ENCODE peak calls at places on chromosomes 5 and 9, in six cellular contexts. A is H9, L is neuronal stem cell, B is IMR-90, Y is H1, O is trophoblast cell. E is an unnamed sample.

GRCh38 chr9:80646211-80646610 is 1043.1 kb downstream of the TLE1 start:
- DNase-seq in A (no peak), L (no peak), B (no peak), Y (no peak), O (no peak), E (no peak)

GRCh38 chr9:99113418-99114048 is 8.6 kb downstream of the TGFBR1 start:
- DNase-seq in A (no peak), L (no peak), B (no peak), Y (no peak), O (peak; percentile 64), E (no peak)

GRCh38 chr5:170154297-170154696 is 48.6 kb downstream of the FOXI1 start:
- DNase-seq in A (no peak), L (no peak), B (no peak), Y (no peak), O (no peak), E (no peak)

GRCh38 chr5:43401827-43402226 is 10.4 kb downstream of the CCL28 start:
- DNase-seq in A (peak; percentile 52), L (no peak), B (peak; percentile 13), Y (no peak), O (no peak), E (peak; percentile 28)

GRCh38 chr9:17401858-17402257 is 177.0 kb upstream of the SH3GL2 start:
- DNase-seq in A (no peak), L (no peak), B (peak; percentile 4), Y (no peak), O (peak; percentile 70), E (no peak)

GRCh38 chr9:93049491-93049890 is 9.0 kb upstream of the SUSD3 start:
- DNase-seq in A (no peak), L (no peak), B (no peak), Y (no peak), O (no peak), E (no peak)

GRCh38 chr5:139788294-139788875 is 7.2 kb upstream of the PSD2 start:
- DNase-seq in A (peak; percentile 67), L (peak; percentile 40), B (no peak), Y (no peak), O (no peak), E (no peak)

GRCh38 chr9:69715825-69716224 is 43.7 kb upstream of the APBA1 start:
- DNase-seq in A (no peak), L (no peak), B (no peak), Y (no peak), O (no peak), E (no peak)

GRCh38 chr9:35500130-35500748 is 10.3 kb downstream of the RUSC2 start:
- DNase-seq in A (no peak), L (no peak), B (no peak), Y (no peak), O (no peak), E (no peak)

GRCh38 chr9:71859939-71860338 is 51.1 kb downstream of the ABHD17B start:
- DNase-seq in A (no peak), L (no peak), B (no peak), Y (no peak), O (no peak), E (peak; percentile 9)

GRCh38 chr5:153209016-153209415 is 281.5 kb upstream of the GRIA1 start:
- DNase-seq in A (no peak), L (no peak), B (no peak), Y (no peak), O (no peak), E (no peak)

GRCh38 chr5:1497271-1497777 is 26.4 kb downstream of the LPCAT1 start:
- DNase-seq in A (no peak), L (no peak), B (no peak), Y (no peak), O (no peak), E (no peak)

GRCh38 chr9:21875893-21876292 is 73.5 kb downstream of the MTAP start:
- DNase-seq in A (no peak), L (no peak), B (no peak), Y (no peak), O (no peak), E (no peak)

GRCh38 chr5:154077692-154078091 is 38.9 kb downstream of the MFAP3 start:
- DNase-seq in A (no peak), L (no peak), B (peak; percentile 31), Y (no peak), O (no peak), E (no peak)

GRCh38 chr5:82821978-82822927 is 254.9 kb downstream of the TMEM167A start:
- DNase-seq in A (no peak), L (no peak), B (no peak), Y (no peak), O (no peak), E (no peak)
- H3K27ac ChIP-seq in A (no peak overlapping the region), L (peak overlapping the region; percentile 79), B (no peak overlapping the region), Y (no peak overlapping the region), O (no peak overlapping the region), E (no peak overlapping the region)

GRCh38 chr9:28801144-28801799 is 1228.0 kb upstream of the C9orf72 start:
- DNase-seq in A (no peak), L (no peak), B (no peak), Y (no peak), O (peak; percentile 55), E (no peak)
- H4K91ac ChIP-seq in A (no peak overlapping the region), L (no peak overlapping the region), B (no peak overlapping the region), Y (no peak overlapping the region), O (no peak overlapping the region), E (no peak overlapping the region)

GRCh38 chr5:91288117-91288516 is 95.0 kb downstream of the ARRDC3 start:
- DNase-seq in A (no peak), L (no peak), B (peak; percentile 90), Y (no peak), O (no peak), E (peak; percentile 87)
- H3K27ac ChIP-seq in A (no peak overlapping the region), L (no peak overlapping the region), B (no peak overlapping the region), Y (no peak overlapping the region), O (no peak overlapping the region), E (no peak overlapping the region)

GRCh38 chr9:129453734-129454133 is 167.2 kb downstream of the C9orf50 start:
- DNase-seq in A (no peak), L (no peak), B (no peak), Y (no peak), O (no peak), E (no peak)
- H4K91ac ChIP-seq in A (no peak overlapping the region), L (no peak overlapping the region), B (no peak overlapping the region), Y (no peak overlapping the region), O (no peak overlapping the region), E (peak overlapping the region; percentile 64)

GRCh38 chr9:127159949-127160610 is 37.6 kb upstream of the ANGPTL2 start:
- DNase-seq in A (peak; percentile 22), L (no peak), B (no peak), Y (no peak), O (no peak), E (no peak)
- H3K27ac ChIP-seq in A (no peak overlapping the region), L (no peak overlapping the region), B (peak overlapping the region; percentile 11), Y (no peak overlapping the region), O (no peak overlapping the region), E (no peak overlapping the region)

DNA sequence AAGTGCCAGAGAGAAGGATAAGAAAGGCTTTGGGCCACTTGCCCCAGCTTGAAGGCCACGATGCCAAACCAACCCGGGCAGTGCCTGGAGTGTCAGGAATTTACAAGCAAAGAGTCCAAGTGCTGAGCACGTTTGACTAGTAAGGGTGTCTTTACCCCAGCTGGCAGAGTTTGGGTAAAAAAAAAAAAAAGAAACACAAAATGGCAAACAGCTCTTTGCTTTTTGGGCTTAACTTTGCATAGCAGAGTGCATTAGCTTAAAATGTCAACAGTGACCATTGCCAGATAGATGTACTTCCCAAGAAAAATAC is 398.2 kb downstream of the GADD45G start:
- DNase-seq in A (no peak), L (no peak), B (no peak), Y (no peak), O (no peak), E (no peak)
- H4K91ac ChIP-seq in A (no peak overlapping the region), L (no peak overlapping the region), B (no peak overlapping the region), Y (no peak overlapping the region), O (no peak overlapping the region), E (no peak overlapping the region)

GRCh38 chr9:121790841-121791240 is 139.4 kb downstream of the DAB2IP start:
- DNase-seq in A (no peak), L (no peak), B (no peak), Y (no peak), O (no peak), E (no peak)
- H3K27ac ChIP-seq in A (no peak overlapping the region), L (no peak overlapping the region), B (no peak overlapping the region), Y (no peak overlapping the region), O (no peak overlapping the region), E (no peak overlapping the region)

E was measured in mesenchymal stem cell.